ENCODE peak calls at places on chromosome 21, in four cellular contexts. E is ovary, L is tibial nerve, C is fibroblast of lung. J is an unnamed sample.
A peak's percentile ranks its signal among the peaks of the same experiment; 100 is the strongest.

GRCh38 chr21:28256420-28256831 is 736.3 kb downstream of the LTN1 start:
- DNase-seq in E (no peak), L (no peak), C (peak; percentile 64), J (no peak)

GRCh38 chr21:33229776-33230517 is at the start of gene IFNAR2:
- DNase-seq in E (peak; percentile 68), L (peak; percentile 43), C (peak; percentile 55), J (no peak)

GRCh38 chr21:41228492-41228891 is 60.5 kb downstream of the BACE2 start:
- DNase-seq in E (no peak), L (no peak), C (no peak), J (no peak)

GRCh38 chr21:22260274-22260673 is 1262.1 kb downstream of the NCAM2 start:
- DNase-seq in E (no peak), L (no peak), C (no peak), J (no peak)

GRCh38 chr21:19853061-19853460 is 1145.1 kb upstream of the NCAM2 start:
- DNase-seq in E (no peak), L (no peak), C (no peak), J (no peak)

GRCh38 chr21:32252136-32252535 is 26.7 kb downstream of the MIS18A start:
- DNase-seq in E (no peak), L (no peak), C (no peak), J (no peak)

GRCh38 chr21:32888971-32889370 is 117.4 kb upstream of the PAXBP1 start:
- DNase-seq in E (no peak), L (no peak), C (peak; percentile 34), J (no peak)

GRCh38 chr21:29148535-29148934 is 18.1 kb downstream of the MAP3K7CL start:
- DNase-seq in E (no peak), L (no peak), C (peak; percentile 89), J (no peak)

GRCh38 chr21:34889287-34889536 is 159.9 kb downstream of the RUNX1 start:
- DNase-seq in E (peak; percentile 42), L (no peak), C (peak; percentile 80), J (peak; percentile 46)

GRCh38 chr21:37009740-37010341 is 3.3 kb downstream of the RIPPLY3 start:
- DNase-seq in E (peak; percentile 77), L (peak; percentile 66), C (peak; percentile 80), J (peak; percentile 73)
- H3K4me3 ChIP-seq in E (no peak overlapping the region), L (no peak overlapping the region), C (no peak overlapping the region), J (peak overlapping the region; percentile 19)

GRCh38 chr21:44086636-44087425 is 20.4 kb upstream of the PWP2 start:
- DNase-seq in E (no peak), L (no peak), C (no peak), J (no peak)
- H3K36me3 ChIP-seq in E (no peaks in the 10 kb centered on the region), L (no peaks in the 10 kb centered on the region), C (peaks cover 27% of the 10 kb centered on the region), J (peaks cover 42% of the 10 kb centered on the region)

GRCh38 chr21:44490816-44491215 is 35.5 kb downstream of the LRRC3 start:
- DNase-seq in E (no peak), L (no peak), C (no peak), J (no peak)

GRCh38 chr21:44492572-44493385 is 37.5 kb downstream of the LRRC3 start:
- DNase-seq in E (no peak), L (no peak), C (no peak), J (peak; percentile 11)

GRCh38 chr21:44490405-44490804 is 35.1 kb downstream of the LRRC3 start:
- DNase-seq in E (no peak), L (no peak), C (no peak), J (no peak)

GRCh38 chr21:44487831-44488230 is 32.5 kb downstream of the LRRC3 start:
- DNase-seq in E (no peak), L (no peak), C (no peak), J (no peak)

DNA sequence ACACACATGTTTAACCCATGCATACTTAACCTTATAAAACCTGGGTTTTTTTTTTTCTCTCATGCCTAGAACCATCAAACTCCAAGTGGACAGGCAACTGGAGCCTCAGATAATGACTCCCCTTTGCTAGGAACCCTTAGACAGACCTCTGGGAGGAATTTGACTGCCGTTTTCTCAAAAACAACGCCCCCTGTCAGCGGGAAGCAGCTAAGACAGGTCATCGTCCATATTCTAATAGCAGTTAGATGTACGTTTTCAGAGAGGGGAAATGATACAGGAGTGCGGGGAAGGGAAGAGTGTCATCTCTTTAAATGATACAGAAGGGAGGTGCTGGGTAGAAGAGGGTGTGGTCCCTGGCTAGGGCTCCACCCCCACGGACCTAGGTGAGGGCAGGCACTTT is 34.7 kb downstream of the LRRC3 start:
- DNase-seq in E (no peak), L (no peak), C (no peak), J (no peak)
- TF ChIP-seq CTCF in E (no peak), L (no peak), C (no peak), J (no peak)

GRCh38 chr21:36255650-36256047 is 64.3 kb upstream of the MORC3 start:
- DNase-seq in E (no peak), L (no peak), C (no peak), J (no peak)
- H3K4me3 ChIP-seq in E (no peak overlapping the region), L (no peak overlapping the region), C (no peak overlapping the region), J (no peak overlapping the region)

DNA sequence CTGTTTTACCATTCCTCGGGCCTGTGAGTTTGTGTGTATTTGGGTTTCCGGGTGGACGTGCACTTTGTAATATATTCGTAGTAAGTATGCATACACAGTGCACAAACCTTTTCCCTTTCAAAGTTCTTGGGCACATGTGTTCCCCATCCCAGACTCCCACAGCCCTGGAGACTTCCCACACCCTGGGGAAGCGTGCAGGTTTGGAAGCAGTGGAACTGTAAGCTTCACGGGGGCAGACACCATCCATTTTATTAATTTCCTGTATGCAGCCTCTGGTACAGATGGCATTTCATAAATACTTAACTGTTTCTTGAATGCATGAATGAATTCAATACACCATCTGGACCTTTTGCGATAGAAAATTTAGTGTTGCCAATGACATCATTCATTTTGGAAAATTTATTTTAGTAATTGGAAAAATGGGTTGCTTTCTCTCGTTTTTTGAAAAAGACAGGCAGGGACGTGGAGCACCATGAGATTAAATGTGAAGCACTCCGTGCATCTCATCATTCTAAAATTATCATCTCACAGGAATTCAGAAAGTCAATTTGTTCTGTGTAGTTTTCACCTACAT is 10.8 kb downstream of the ETS2 start:
- DNase-seq in E (no peak), L (no peak), C (no peak), J (no peak)
- H3K36me3 ChIP-seq in E (no peaks in the 10 kb centered on the region), L (no peaks in the 10 kb centered on the region), C (peaks cover 41% of the 10 kb centered on the region), J (peaks cover 53% of the 10 kb centered on the region)

GRCh38 chr21:46097826-46098286 is at the start of gene COL6A2:
- DNase-seq in E (peak; percentile 79), L (peak; percentile 59), C (peak; percentile 59), J (no peak)
- TF ChIP-seq CTCF in E (peak; percentile 28), L (peak; percentile 33), C (peak; percentile 14), J (no peak)

GRCh38 chr21:25422610-25423608 is 184.4 kb downstream of the MRPL39 start:
- DNase-seq in E (no peak), L (no peak), C (no peak), J (no peak)

GRCh38 chr21:25424674-25425073 is 182.6 kb downstream of the MRPL39 start:
- DNase-seq in E (no peak), L (no peak), C (no peak), J (no peak)

GRCh38 chr21:25424045-25424444 is 183.2 kb downstream of the MRPL39 start:
- DNase-seq in E (no peak), L (no peak), C (no peak), J (no peak)

GRCh38 chr21:25426580-25426979 is 180.7 kb downstream of the MRPL39 start:
- DNase-seq in E (no peak), L (no peak), C (no peak), J (no peak)

DNA sequence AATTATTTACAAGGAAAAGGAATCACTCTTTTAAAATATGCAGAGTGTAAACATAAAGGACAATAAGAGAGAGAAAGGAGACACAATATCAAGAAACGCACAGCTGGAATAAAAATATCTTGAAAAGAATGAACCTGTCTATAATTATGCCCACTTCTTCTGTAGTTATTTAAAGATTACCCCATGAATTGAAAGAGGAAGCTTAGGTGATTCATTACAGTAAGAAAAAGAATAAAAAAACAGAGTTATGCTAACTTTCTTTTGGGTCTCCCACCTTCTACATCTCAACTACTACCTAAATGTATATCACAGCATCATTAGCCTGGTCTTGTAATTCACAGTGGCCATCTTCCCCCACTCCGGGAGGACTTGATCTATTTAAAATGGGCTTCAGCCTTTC is 182.1 kb downstream of the MRPL39 start:
- DNase-seq in E (no peak), L (no peak), C (no peak), J (no peak)
- H3K4me3 ChIP-seq in E (no peak overlapping the region), L (no peak overlapping the region), C (no peak overlapping the region), J (no peak overlapping the region)

GRCh38 chr21:46559291-46559983 is 45.4 kb downstream of the S100B start:
- DNase-seq in E (peak; percentile 53), L (no peak), C (no peak), J (no peak)

GRCh38 chr21:46557469-46557868 is 47.4 kb downstream of the S100B start:
- DNase-seq in E (no peak), L (no peak), C (no peak), J (no peak)

GRCh38 chr21:46556802-46557201 is 48.1 kb downstream of the S100B start:
- DNase-seq in E (no peak), L (no peak), C (no peak), J (no peak)

GRCh38 chr21:46555678-46556077 is 49.2 kb downstream of the S100B start:
- DNase-seq in E (no peak), L (no peak), C (no peak), J (no peak)

DNA sequence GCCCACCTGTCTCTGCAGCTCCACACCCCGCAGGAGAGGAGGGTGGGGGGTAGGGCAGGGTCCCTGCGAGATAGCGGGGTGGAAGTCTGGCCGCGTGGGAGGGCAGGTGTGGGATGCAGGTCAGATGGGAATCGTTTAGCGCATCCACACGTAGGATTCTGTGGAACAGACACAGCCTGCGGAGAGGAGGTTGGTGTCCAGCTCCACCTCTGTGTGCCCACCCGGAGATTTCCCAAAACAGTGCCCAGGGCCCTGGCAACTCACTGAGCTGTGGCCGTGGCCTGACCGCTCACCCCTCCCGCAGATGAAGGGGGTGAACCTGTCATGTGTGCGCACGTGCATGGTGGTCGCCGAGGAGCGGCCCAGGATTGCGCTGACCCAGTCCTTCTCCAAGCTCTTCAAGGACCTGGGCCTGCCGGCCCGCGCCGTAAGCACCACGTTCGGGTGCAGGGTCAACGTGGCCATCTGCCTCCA is 46.9 kb downstream of the S100B start:
- DNase-seq in E (no peak), L (no peak), C (no peak), J (no peak)
- H3K36me3 ChIP-seq in E (no peaks in the 10 kb centered on the region), L (no peaks in the 10 kb centered on the region), C (peaks cover 16% of the 10 kb centered on the region), J (peaks cover 50% of the 10 kb centered on the region)